ENCODE peak calls at places on chromosomes 6 and 20, in six cellular contexts. One of them, this sample, is unnamed.

GRCh38 chr6:467671-468082 is 76.1 kb downstream of the IRF4 start:
- DNase-seq in AG10803: no peak
- DNase-seq in endothelial cell of umbilical vein: no peak
- DNase-seq in activated B cell treated with CpG ODN at 0.5 μM for 24 hours: no peak
- DNase-seq in bronchial epithelial cell: no peak
- DNase-seq in glutamatergic neuron: no peak
- DNase-seq in this sample: no peak

GRCh38 chr6:40961831-40962230 is 77.2 kb downstream of the UNC5CL start:
- DNase-seq in AG10803: no peak
- DNase-seq in endothelial cell of umbilical vein: no peak
- DNase-seq in activated B cell treated with CpG ODN at 0.5 μM for 24 hours: no peak
- DNase-seq in bronchial epithelial cell: no peak
- DNase-seq in glutamatergic neuron: no peak
- DNase-seq in this sample: no peak

GRCh38 chr20:59047938-59048680 is 5.5 kb upstream of the PRELID3B start:
- DNase-seq in AG10803: peak
- DNase-seq in endothelial cell of umbilical vein: no peak
- DNase-seq in activated B cell treated with CpG ODN at 0.5 μM for 24 hours: no peak
- DNase-seq in bronchial epithelial cell: peak
- DNase-seq in glutamatergic neuron: no peak
- DNase-seq in this sample: no peak

GRCh38 chr6:10837692-10837996 is 695 bp downstream of the MAK start:
- DNase-seq in AG10803: no peak
- DNase-seq in endothelial cell of umbilical vein: no peak
- DNase-seq in activated B cell treated with CpG ODN at 0.5 μM for 24 hours: no peak
- DNase-seq in bronchial epithelial cell: no peak
- DNase-seq in glutamatergic neuron: peak
- DNase-seq in this sample: no peak

GRCh38 chr6:138891255-138891986 is 95.5 kb downstream of the ECT2L start:
- DNase-seq in AG10803: no peak
- DNase-seq in endothelial cell of umbilical vein: no peak
- DNase-seq in activated B cell treated with CpG ODN at 0.5 μM for 24 hours: no peak
- DNase-seq in bronchial epithelial cell: peak
- DNase-seq in glutamatergic neuron: no peak
- DNase-seq in this sample: no peak

GRCh38 chr20:24804481-24805206 is 144.4 kb upstream of the CST7 start:
- DNase-seq in AG10803: no peak
- DNase-seq in endothelial cell of umbilical vein: no peak
- DNase-seq in activated B cell treated with CpG ODN at 0.5 μM for 24 hours: no peak
- DNase-seq in bronchial epithelial cell: no peak
- DNase-seq in glutamatergic neuron: no peak
- DNase-seq in this sample: no peak

GRCh38 chr6:37903671-37904355 is 84.3 kb downstream of the ZFAND3 start:
- DNase-seq in AG10803: no peak
- DNase-seq in endothelial cell of umbilical vein: no peak
- DNase-seq in activated B cell treated with CpG ODN at 0.5 μM for 24 hours: no peak
- DNase-seq in bronchial epithelial cell: no peak
- DNase-seq in glutamatergic neuron: no peak
- DNase-seq in this sample: no peak

GRCh38 chr6:137927777-137928218 is 60.7 kb downstream of the TNFAIP3 start:
- DNase-seq in AG10803: no peak
- DNase-seq in endothelial cell of umbilical vein: peak
- DNase-seq in activated B cell treated with CpG ODN at 0.5 μM for 24 hours: peak
- DNase-seq in bronchial epithelial cell: no peak
- DNase-seq in glutamatergic neuron: no peak
- DNase-seq in this sample: no peak

GRCh38 chr6:137304020-137304780 is 85.0 kb upstream of the IFNGR1 start:
- DNase-seq in AG10803: no peak
- DNase-seq in endothelial cell of umbilical vein: no peak
- DNase-seq in activated B cell treated with CpG ODN at 0.5 μM for 24 hours: no peak
- DNase-seq in bronchial epithelial cell: peak
- DNase-seq in glutamatergic neuron: no peak
- DNase-seq in this sample: no peak

GRCh38 chr6:147695819-147696218 is 187.3 kb downstream of the SAMD5 start:
- DNase-seq in AG10803: no peak
- DNase-seq in endothelial cell of umbilical vein: no peak
- DNase-seq in activated B cell treated with CpG ODN at 0.5 μM for 24 hours: no peak
- DNase-seq in bronchial epithelial cell: peak
- DNase-seq in glutamatergic neuron: no peak
- DNase-seq in this sample: no peak

GRCh38 chr6:84635081-84635745 is 129.2 kb downstream of the TBX18 start:
- DNase-seq in AG10803: peak
- DNase-seq in endothelial cell of umbilical vein: no peak
- DNase-seq in activated B cell treated with CpG ODN at 0.5 μM for 24 hours: no peak
- DNase-seq in bronchial epithelial cell: peak
- DNase-seq in glutamatergic neuron: no peak
- DNase-seq in this sample: no peak

GRCh38 chr6:1890071-1890470 is 280.4 kb downstream of the FOXC1 start:
- DNase-seq in AG10803: no peak
- DNase-seq in endothelial cell of umbilical vein: no peak
- DNase-seq in activated B cell treated with CpG ODN at 0.5 μM for 24 hours: no peak
- DNase-seq in bronchial epithelial cell: peak
- DNase-seq in glutamatergic neuron: no peak
- DNase-seq in this sample: no peak

GRCh38 chr6:39366875-39367618 is 44.5 kb upstream of the KCNK16 start:
- DNase-seq in AG10803: no peak
- DNase-seq in endothelial cell of umbilical vein: no peak
- DNase-seq in activated B cell treated with CpG ODN at 0.5 μM for 24 hours: no peak
- DNase-seq in bronchial epithelial cell: no peak
- DNase-seq in glutamatergic neuron: no peak
- DNase-seq in this sample: no peak

GRCh38 chr20:49843139-49843538 is 30.5 kb downstream of the SLC9A8 start:
- DNase-seq in AG10803: no peak
- DNase-seq in endothelial cell of umbilical vein: no peak
- DNase-seq in activated B cell treated with CpG ODN at 0.5 μM for 24 hours: no peak
- DNase-seq in bronchial epithelial cell: no peak
- DNase-seq in glutamatergic neuron: no peak
- DNase-seq in this sample: no peak

GRCh38 chr6:125950293-125950692 is 6.3 kb upstream of the HINT3 start:
- DNase-seq in AG10803: peak
- DNase-seq in endothelial cell of umbilical vein: no peak
- DNase-seq in activated B cell treated with CpG ODN at 0.5 μM for 24 hours: no peak
- DNase-seq in bronchial epithelial cell: peak
- DNase-seq in glutamatergic neuron: no peak
- DNase-seq in this sample: no peak

GRCh38 chr6:125951323-125951722 is 5.2 kb upstream of the HINT3 start:
- DNase-seq in AG10803: no peak
- DNase-seq in endothelial cell of umbilical vein: no peak
- DNase-seq in activated B cell treated with CpG ODN at 0.5 μM for 24 hours: no peak
- DNase-seq in bronchial epithelial cell: no peak
- DNase-seq in glutamatergic neuron: no peak
- DNase-seq in this sample: no peak

GRCh38 chr6:125952764-125953501 is 3.6 kb upstream of the HINT3 start:
- DNase-seq in AG10803: peak
- DNase-seq in endothelial cell of umbilical vein: peak
- DNase-seq in activated B cell treated with CpG ODN at 0.5 μM for 24 hours: no peak
- DNase-seq in bronchial epithelial cell: no peak
- DNase-seq in glutamatergic neuron: no peak
- DNase-seq in this sample: peak

GRCh38 chr6:125954735-125955410 is 1.7 kb upstream of the HINT3 start:
- DNase-seq in AG10803: no peak
- DNase-seq in endothelial cell of umbilical vein: no peak
- DNase-seq in activated B cell treated with CpG ODN at 0.5 μM for 24 hours: no peak
- DNase-seq in bronchial epithelial cell: no peak
- DNase-seq in glutamatergic neuron: no peak
- DNase-seq in this sample: no peak

DNA sequence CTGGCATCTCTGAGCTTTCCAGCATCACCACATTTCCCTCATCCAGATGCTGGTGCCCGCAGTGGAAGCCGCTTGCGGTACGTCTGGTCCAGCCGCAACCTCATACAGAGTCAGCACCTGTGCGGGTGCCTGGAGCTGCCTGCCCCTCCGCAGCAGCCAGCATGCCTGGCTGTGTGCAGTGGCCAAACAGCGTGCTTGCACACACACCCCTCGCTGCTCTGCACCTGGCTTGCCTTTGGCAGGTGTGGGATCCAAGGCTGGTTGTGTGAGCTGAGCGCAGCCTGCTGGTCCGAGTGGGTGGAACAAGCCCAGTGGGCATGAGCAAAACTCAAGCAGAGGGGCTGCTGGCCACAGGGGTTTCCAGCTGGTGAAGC is 3.1 kb upstream of the HINT3 start:
- DNase-seq in AG10803: no peak
- DNase-seq in endothelial cell of umbilical vein: no peak
- DNase-seq in activated B cell treated with CpG ODN at 0.5 μM for 24 hours: no peak
- DNase-seq in bronchial epithelial cell: no peak
- DNase-seq in glutamatergic neuron: peak
- DNase-seq in this sample: peak
- TF ChIP-seq CTCF in AG10803: no peak
- TF ChIP-seq CTCF in endothelial cell of umbilical vein: no peak
- TF ChIP-seq CTCF in activated B cell treated with CpG ODN at 0.5 μM for 24 hours: no peak
- TF ChIP-seq CTCF in bronchial epithelial cell: peak
- TF ChIP-seq CTCF in glutamatergic neuron: no peak
- TF ChIP-seq CTCF in this sample: no peak

GRCh38 chr20:575230-575629 is 31.6 kb upstream of the CSNK2A1 start:
- DNase-seq in AG10803: no peak
- DNase-seq in endothelial cell of umbilical vein: no peak
- DNase-seq in activated B cell treated with CpG ODN at 0.5 μM for 24 hours: no peak
- DNase-seq in bronchial epithelial cell: no peak
- DNase-seq in glutamatergic neuron: no peak
- DNase-seq in this sample: no peak

GRCh38 chr20:574297-574942 is 30.8 kb upstream of the CSNK2A1 start:
- DNase-seq in AG10803: no peak
- DNase-seq in endothelial cell of umbilical vein: peak
- DNase-seq in activated B cell treated with CpG ODN at 0.5 μM for 24 hours: no peak
- DNase-seq in bronchial epithelial cell: no peak
- DNase-seq in glutamatergic neuron: peak
- DNase-seq in this sample: no peak

GRCh38 chr20:577167-577791 is 32.8 kb downstream of the TCF15 start:
- DNase-seq in AG10803: peak
- DNase-seq in endothelial cell of umbilical vein: peak
- DNase-seq in activated B cell treated with CpG ODN at 0.5 μM for 24 hours: no peak
- DNase-seq in bronchial epithelial cell: peak
- DNase-seq in glutamatergic neuron: peak
- DNase-seq in this sample: no peak

GRCh38 chr20:573414-574296 is 30.1 kb upstream of the CSNK2A1 start:
- DNase-seq in AG10803: no peak
- DNase-seq in endothelial cell of umbilical vein: no peak
- DNase-seq in activated B cell treated with CpG ODN at 0.5 μM for 24 hours: no peak
- DNase-seq in bronchial epithelial cell: no peak
- DNase-seq in glutamatergic neuron: no peak
- DNase-seq in this sample: no peak

GRCh38 chr20:576156-576555 is 32.6 kb upstream of the CSNK2A1 start:
- DNase-seq in AG10803: no peak
- DNase-seq in endothelial cell of umbilical vein: peak
- DNase-seq in activated B cell treated with CpG ODN at 0.5 μM for 24 hours: no peak
- DNase-seq in bronchial epithelial cell: no peak
- DNase-seq in glutamatergic neuron: no peak
- DNase-seq in this sample: no peak
- TF ChIP-seq CTCF in AG10803: no peak
- TF ChIP-seq CTCF in endothelial cell of umbilical vein: no peak
- TF ChIP-seq CTCF in activated B cell treated with CpG ODN at 0.5 μM for 24 hours: no peak
- TF ChIP-seq CTCF in bronchial epithelial cell: no peak
- TF ChIP-seq CTCF in glutamatergic neuron: no peak
- TF ChIP-seq CTCF in this sample: no peak

DNA sequence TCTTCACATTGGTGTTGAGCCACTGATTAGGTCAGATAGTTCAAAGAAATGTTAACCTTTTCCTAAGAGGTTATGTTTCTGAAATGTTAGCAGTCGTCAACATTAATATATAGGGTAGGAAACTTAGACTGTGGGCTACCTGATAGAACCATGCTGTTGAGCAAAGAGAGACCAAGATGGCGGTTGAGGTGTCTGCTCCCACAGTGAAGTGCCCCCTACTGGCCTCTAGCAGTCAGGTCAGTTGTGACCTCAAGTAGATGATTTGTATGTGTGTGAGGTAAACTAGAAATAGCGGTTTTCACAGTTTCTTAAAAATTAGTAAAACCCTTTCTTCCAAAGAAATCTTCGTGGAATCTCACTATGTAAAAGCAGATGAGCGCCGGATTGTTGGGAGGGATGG is 40.3 kb downstream of the MTHFD1L start:
- DNase-seq in AG10803: no peak
- DNase-seq in endothelial cell of umbilical vein: no peak
- DNase-seq in activated B cell treated with CpG ODN at 0.5 μM for 24 hours: no peak
- DNase-seq in bronchial epithelial cell: no peak
- DNase-seq in glutamatergic neuron: no peak
- DNase-seq in this sample: no peak
- TF ChIP-seq CTCF in AG10803: peak
- TF ChIP-seq CTCF in endothelial cell of umbilical vein: peak
- TF ChIP-seq CTCF in activated B cell treated with CpG ODN at 0.5 μM for 24 hours: no peak
- TF ChIP-seq CTCF in bronchial epithelial cell: peak
- TF ChIP-seq CTCF in glutamatergic neuron: peak
- TF ChIP-seq CTCF in this sample: peak

DNA sequence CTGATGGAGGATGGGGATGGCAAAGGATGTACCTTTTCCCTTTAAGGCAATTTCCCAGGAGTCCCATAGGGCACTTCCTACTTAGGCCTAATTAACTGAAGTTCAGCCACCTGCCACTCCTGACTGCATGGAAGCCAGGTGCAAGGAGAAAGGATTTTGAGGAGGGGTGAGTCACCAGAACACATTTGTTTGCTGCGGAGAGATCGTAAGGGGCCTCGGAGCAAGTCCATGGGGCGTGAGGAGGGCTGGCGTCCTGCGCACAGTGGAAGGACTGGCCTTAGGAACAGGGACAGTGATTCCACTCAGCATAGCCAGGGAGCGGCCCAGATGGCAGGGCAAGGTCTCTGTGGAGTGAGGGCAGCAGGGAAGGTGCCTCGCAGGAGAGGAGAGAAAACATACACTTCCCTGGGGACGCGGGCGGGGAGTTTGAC is 11.8 kb upstream of the MAP1LC3A start:
- DNase-seq in AG10803: no peak
- DNase-seq in endothelial cell of umbilical vein: no peak
- DNase-seq in activated B cell treated with CpG ODN at 0.5 μM for 24 hours: no peak
- DNase-seq in bronchial epithelial cell: no peak
- DNase-seq in glutamatergic neuron: peak
- DNase-seq in this sample: no peak
- TF ChIP-seq CTCF in AG10803: no peak
- TF ChIP-seq CTCF in endothelial cell of umbilical vein: no peak
- TF ChIP-seq CTCF in activated B cell treated with CpG ODN at 0.5 μM for 24 hours: no peak
- TF ChIP-seq CTCF in bronchial epithelial cell: no peak
- TF ChIP-seq CTCF in glutamatergic neuron: no peak
- TF ChIP-seq CTCF in this sample: no peak

GRCh38 chr6:122372647-122373046 is 26.8 kb upstream of the HSF2 start:
- DNase-seq in AG10803: no peak
- DNase-seq in endothelial cell of umbilical vein: no peak
- DNase-seq in activated B cell treated with CpG ODN at 0.5 μM for 24 hours: no peak
- DNase-seq in bronchial epithelial cell: no peak
- DNase-seq in glutamatergic neuron: no peak
- DNase-seq in this sample: no peak
- TF ChIP-seq CTCF in AG10803: peak
- TF ChIP-seq CTCF in endothelial cell of umbilical vein: no peak
- TF ChIP-seq CTCF in activated B cell treated with CpG ODN at 0.5 μM for 24 hours: no peak
- TF ChIP-seq CTCF in bronchial epithelial cell: no peak
- TF ChIP-seq CTCF in glutamatergic neuron: no peak
- TF ChIP-seq CTCF in this sample: peak

This sample was measured in nephron progenitor cell.